ENCODE peak calls at places on chromosomes 4 and X, in five cellular contexts. One of them, this sample, is unnamed. For H3K4me1, the result is how much of the 10 kb centered on the place peaks cover.

GRCh38 chr4:158809611-158810486 is 41.0 kb downstream of the FNIP2 start:
- DNase-seq in colonic mucosa: peak
- DNase-seq in CD8-positive, alpha-beta T cell: peak
- DNase-seq in MM.1S: peak
- DNase-seq in thoracic aorta: no peak
- DNase-seq in this sample: peak

GRCh38 chrX:37958493-37959211 is 47.7 kb upstream of the SYTL5 start:
- DNase-seq in MM.1S: no peak
- DNase-seq in thoracic aorta: no peak
- DNase-seq in CD8-positive, alpha-beta T cell: no peak
- DNase-seq in colonic mucosa: no peak
- DNase-seq in this sample: peak

GRCh38 chr4:56757821-56758400 is 63.6 kb downstream of the SPINK2 start:
- DNase-seq in thoracic aorta: peak
- DNase-seq in MM.1S: peak
- DNase-seq in colonic mucosa: peak
- DNase-seq in CD8-positive, alpha-beta T cell: peak
- DNase-seq in this sample: peak

GRCh38 chr4:151806511-151806927 is 45.7 kb upstream of the GATB start:
- DNase-seq in MM.1S: no peak
- DNase-seq in thoracic aorta: no peak
- DNase-seq in CD8-positive, alpha-beta T cell: no peak
- DNase-seq in colonic mucosa: no peak
- DNase-seq in this sample: no peak

GRCh38 chr4:52638717-52639116 is 20.4 kb downstream of the USP46 start:
- DNase-seq in CD8-positive, alpha-beta T cell: no peak
- DNase-seq in thoracic aorta: no peak
- DNase-seq in MM.1S: no peak
- DNase-seq in colonic mucosa: no peak
- DNase-seq in this sample: no peak

GRCh38 chr4:146458594-146458993 is 63.1 kb downstream of the SLC10A7 start:
- DNase-seq in colonic mucosa: no peak
- DNase-seq in CD8-positive, alpha-beta T cell: no peak
- DNase-seq in MM.1S: peak
- DNase-seq in thoracic aorta: no peak
- DNase-seq in this sample: no peak

GRCh38 chr4:85495621-85496020 is 20.7 kb downstream of the ARHGAP24 start:
- DNase-seq in colonic mucosa: no peak
- DNase-seq in CD8-positive, alpha-beta T cell: no peak
- DNase-seq in MM.1S: no peak
- DNase-seq in thoracic aorta: no peak
- DNase-seq in this sample: no peak

GRCh38 chrX:9847071-9847470 is 60.8 kb downstream of the SHROOM2 start:
- DNase-seq in MM.1S: no peak
- DNase-seq in colonic mucosa: no peak
- DNase-seq in CD8-positive, alpha-beta T cell: no peak
- DNase-seq in thoracic aorta: no peak
- DNase-seq in this sample: peak

GRCh38 chr4:174210354-174210753 is 73.1 kb downstream of the FBXO8 start:
- DNase-seq in thoracic aorta: no peak
- DNase-seq in colonic mucosa: no peak
- DNase-seq in MM.1S: no peak
- DNase-seq in CD8-positive, alpha-beta T cell: no peak
- DNase-seq in this sample: no peak

GRCh38 chrX:68503830-68504229 is 5.0 kb downstream of the YIPF6 start:
- DNase-seq in colonic mucosa: no peak
- DNase-seq in thoracic aorta: no peak
- DNase-seq in CD8-positive, alpha-beta T cell: no peak
- DNase-seq in MM.1S: no peak
- DNase-seq in this sample: no peak

GRCh38 chr4:7788193-7788592 is 151.5 kb downstream of the AFAP1 start:
- DNase-seq in CD8-positive, alpha-beta T cell: no peak
- DNase-seq in MM.1S: no peak
- DNase-seq in colonic mucosa: no peak
- DNase-seq in thoracic aorta: no peak
- DNase-seq in this sample: no peak
- TF ChIP-seq CTCF in CD8-positive, alpha-beta T cell: no peak
- TF ChIP-seq CTCF in MM.1S: no peak
- TF ChIP-seq CTCF in colonic mucosa: no peak
- TF ChIP-seq CTCF in thoracic aorta: no peak
- TF ChIP-seq CTCF in this sample: no peak

GRCh38 chr4:147737623-147738022 is 5.7 kb downstream of the ARHGAP10 start:
- DNase-seq in MM.1S: no peak
- DNase-seq in thoracic aorta: no peak
- DNase-seq in CD8-positive, alpha-beta T cell: no peak
- DNase-seq in colonic mucosa: no peak
- DNase-seq in this sample: no peak
- H3K4me1 ChIP-seq in MM.1S: under half
- H3K4me1 ChIP-seq in thoracic aorta: half or more
- H3K4me1 ChIP-seq in CD8-positive, alpha-beta T cell: under half
- H3K4me1 ChIP-seq in colonic mucosa: under half
- H3K4me1 ChIP-seq in this sample: under half

GRCh38 chr4:75499900-75500299 is 14.3 kb downstream of the RCHY1 start:
- DNase-seq in thoracic aorta: no peak
- DNase-seq in MM.1S: no peak
- DNase-seq in colonic mucosa: no peak
- DNase-seq in CD8-positive, alpha-beta T cell: no peak
- DNase-seq in this sample: no peak
- TF ChIP-seq CTCF in thoracic aorta: no peak
- TF ChIP-seq CTCF in MM.1S: no peak
- TF ChIP-seq CTCF in colonic mucosa: no peak
- TF ChIP-seq CTCF in CD8-positive, alpha-beta T cell: no peak
- TF ChIP-seq CTCF in this sample: no peak

DNA sequence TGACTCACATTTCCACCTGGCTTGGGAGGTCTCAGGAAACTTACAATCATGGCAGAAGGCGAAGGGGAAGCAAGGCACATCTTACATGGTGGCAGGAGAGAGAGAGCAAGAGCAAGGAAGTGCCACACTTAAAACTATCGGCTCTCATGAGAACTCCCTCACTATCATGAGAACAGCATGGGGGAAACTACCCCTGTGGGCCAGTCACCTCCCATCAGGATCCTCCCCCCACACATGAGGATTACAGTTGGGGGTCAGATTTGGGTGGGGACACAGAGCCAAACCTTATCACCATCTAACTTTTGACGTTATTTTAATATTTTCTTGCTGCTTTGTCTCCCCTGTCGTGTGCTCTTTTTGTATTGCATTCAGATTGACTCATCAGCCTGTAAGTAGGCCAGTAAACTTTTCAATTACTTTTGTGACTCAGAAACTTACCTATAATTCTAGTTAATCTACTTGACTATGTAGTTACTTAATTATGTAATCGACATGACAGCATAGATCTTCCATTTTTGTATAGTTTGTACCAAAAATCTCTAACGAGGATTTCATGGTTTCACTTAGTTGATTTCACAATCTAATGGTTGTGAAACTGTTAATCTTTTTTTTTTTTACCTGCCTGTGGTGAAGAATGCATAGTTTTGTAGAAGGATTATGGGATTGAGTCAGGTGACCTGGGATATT is 18.2 kb downstream of the STIM2 start:
- DNase-seq in colonic mucosa: no peak
- DNase-seq in MM.1S: no peak
- DNase-seq in thoracic aorta: no peak
- DNase-seq in CD8-positive, alpha-beta T cell: no peak
- DNase-seq in this sample: no peak
- H3K4me1 ChIP-seq in colonic mucosa: under half
- H3K4me1 ChIP-seq in MM.1S: under half
- H3K4me1 ChIP-seq in thoracic aorta: under half
- H3K4me1 ChIP-seq in CD8-positive, alpha-beta T cell: half or more
- H3K4me1 ChIP-seq in this sample: under half

DNA sequence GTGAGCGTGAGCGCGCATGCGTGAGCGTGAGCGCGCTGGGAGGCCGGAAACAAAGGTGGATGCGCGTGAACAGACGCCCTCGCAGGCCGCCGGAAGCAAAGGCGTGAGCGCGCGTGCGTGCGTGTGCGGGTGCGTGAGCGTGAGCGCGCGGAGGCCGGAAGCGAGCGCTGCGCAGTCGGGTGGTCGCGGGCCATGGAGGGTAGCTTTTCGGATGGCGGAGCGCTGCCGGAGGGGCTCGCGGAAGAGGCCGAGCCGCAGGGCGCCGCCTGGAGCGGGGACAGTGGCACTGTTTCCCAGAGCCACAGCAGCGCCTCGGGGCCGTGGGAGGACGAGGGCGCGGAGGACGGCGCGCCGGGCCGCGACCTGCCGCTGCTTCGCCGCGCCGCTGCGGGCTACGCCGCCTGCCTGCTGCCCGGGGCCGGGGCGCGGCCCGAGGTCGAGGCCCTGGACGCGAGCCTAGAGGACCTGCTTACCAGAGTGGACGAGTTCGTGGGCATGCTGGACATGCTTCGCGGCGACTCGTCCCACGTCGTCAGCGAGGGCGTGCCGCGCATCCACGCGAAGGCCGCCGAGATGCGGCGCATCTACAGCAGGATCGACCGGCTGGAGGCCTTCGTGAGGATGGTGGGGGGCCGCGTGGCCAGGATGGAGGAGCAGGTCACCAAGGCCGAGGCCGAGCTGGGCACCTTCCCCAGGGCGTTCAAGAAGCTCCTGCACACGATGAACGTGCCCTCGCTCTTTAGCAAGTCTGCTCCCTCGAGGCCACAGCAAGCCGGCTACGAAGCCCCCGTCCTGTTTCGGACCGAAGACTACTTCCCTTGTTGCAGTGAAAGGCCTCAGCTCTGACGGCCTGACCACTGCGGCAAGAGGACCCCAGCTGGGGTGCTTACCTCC is at the start of gene BLOC1S4:
- DNase-seq in thoracic aorta: peak
- DNase-seq in colonic mucosa: peak
- DNase-seq in CD8-positive, alpha-beta T cell: peak
- DNase-seq in MM.1S: peak
- DNase-seq in this sample: peak
- TF ChIP-seq CTCF in thoracic aorta: no peak
- TF ChIP-seq CTCF in colonic mucosa: no peak
- TF ChIP-seq CTCF in CD8-positive, alpha-beta T cell: peak
- TF ChIP-seq CTCF in MM.1S: no peak
- TF ChIP-seq CTCF in this sample: peak

DNA sequence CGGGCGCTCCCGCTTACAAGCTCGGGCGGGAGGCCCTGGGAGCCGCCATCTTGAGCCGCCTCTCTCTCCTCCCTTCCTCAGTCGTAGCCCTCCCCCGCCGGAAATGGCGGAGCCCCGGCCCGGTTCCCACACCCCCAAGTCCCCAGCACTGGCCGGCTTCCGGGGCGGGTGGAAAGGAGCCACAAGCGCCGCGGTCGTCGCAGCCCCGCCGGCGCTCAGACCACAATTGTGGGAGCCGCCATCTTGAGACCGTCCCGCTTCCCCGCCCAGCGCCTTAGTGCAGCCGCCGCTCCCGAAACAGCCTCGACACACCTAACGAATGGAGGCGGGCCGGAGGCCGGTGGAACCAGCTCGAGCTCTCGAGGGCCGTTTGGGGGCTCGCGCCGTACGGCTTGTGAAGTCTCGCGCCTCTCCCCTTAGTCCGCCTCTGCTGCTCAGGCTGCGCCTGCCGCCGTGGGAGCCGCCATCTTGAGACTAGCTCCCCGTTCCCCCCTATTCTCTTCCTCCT is 440 bp downstream of the HCFC1 start:
- DNase-seq in colonic mucosa: peak
- DNase-seq in thoracic aorta: peak
- DNase-seq in MM.1S: peak
- DNase-seq in CD8-positive, alpha-beta T cell: peak
- DNase-seq in this sample: peak
- H3K4me1 ChIP-seq in colonic mucosa: under half
- H3K4me1 ChIP-seq in thoracic aorta: under half
- H3K4me1 ChIP-seq in MM.1S: under half
- H3K4me1 ChIP-seq in CD8-positive, alpha-beta T cell: under half
- H3K4me1 ChIP-seq in this sample: under half